ENCODE peak calls at places on chromosomes 6 and 20, in seven cellular contexts. A, I, Q, J, N, V and W are unnamed samples.

GRCh38 chr6:164274510-164274909 is 860.0 kb downstream of the QKI start:
- DNase-seq in J (no peak), A (no peak), N (no peak), V (no peak), I (no peak), Q (no peak), W (no peak)

GRCh38 chr20:19419420-19419819 is 207.0 kb downstream of the SLC24A3 start:
- DNase-seq in I (no peak), J (no peak), Q (no peak), N (no peak), V (no peak), A (no peak), W (no peak)

GRCh38 chr20:47143658-47144057 is 212.8 kb downstream of the ZMYND8 start:
- DNase-seq in Q (no peak), N (no peak), A (no peak), V (no peak), J (no peak), I (no peak), W (no peak)

GRCh38 chr20:32966881-32967781 is 37.1 kb downstream of the SUN5 start:
- DNase-seq in Q (no peak), V (no peak), J (no peak), I (no peak), N (no peak), A (peak; percentile 35), W (no peak)

GRCh38 chr6:132764370-132764769 is 6.7 kb upstream of the VNN2 start:
- DNase-seq in I (peak; percentile 18), V (no peak), N (no peak), A (no peak), Q (peak; percentile 12), J (peak; percentile 55), W (no peak)

GRCh38 chr6:42296614-42297013 is 79.0 kb upstream of the MRPS10 start:
- DNase-seq in I (no peak), V (no peak), Q (no peak), N (no peak), A (no peak), J (no peak), W (no peak)

GRCh38 chr6:151911401-151911800 is 103.9 kb downstream of the ESR1 start:
- DNase-seq in N (no peak), Q (no peak), A (no peak), J (no peak), I (no peak), V (no peak), W (no peak)

GRCh38 chr20:13580725-13581124 is 58.0 kb downstream of the TASP1 start:
- DNase-seq in A (no peak), I (no peak), V (no peak), N (no peak), Q (no peak), J (no peak), W (no peak)

GRCh38 chr6:126064257-126064993 is 78.1 kb downstream of the TRMT11 start:
- DNase-seq in Q (peak; percentile 11), J (no peak), A (no peak), N (no peak), I (no peak), V (no peak), W (no peak)

GRCh38 chr6:153162646-153163045 is 31.6 kb upstream of the RGS17 start:
- DNase-seq in N (no peak), V (no peak), J (no peak), I (no peak), A (no peak), Q (no peak), W (no peak)

GRCh38 chr6:24632573-24632972 is 13.4 kb downstream of the KIAA0319 start:
- DNase-seq in I (no peak), V (no peak), N (no peak), A (no peak), J (no peak), Q (no peak), W (no peak)

GRCh38 chr6:163790296-163790840 is 375.9 kb downstream of the QKI start:
- DNase-seq in I (no peak), A (no peak), Q (no peak), N (no peak), J (no peak), V (no peak), W (no peak)

GRCh38 chr20:14199111-14199510 is 138.3 kb downstream of the FLRT3 start:
- DNase-seq in I (no peak), Q (no peak), A (no peak), J (no peak), N (no peak), V (no peak), W (no peak)

GRCh38 chr6:36852481-36853147 is 13.4 kb upstream of the CPNE5 start:
- DNase-seq in V (no peak), I (no peak), N (no peak), A (peak; percentile 79), J (no peak), Q (peak; percentile 50), W (no peak)

GRCh38 chr6:23775127-23775526 is 350.9 kb upstream of the NRSN1 start:
- DNase-seq in V (no peak), N (no peak), I (no peak), J (no peak), A (no peak), Q (no peak), W (no peak)

GRCh38 chr6:136511397-136511796 is 38.8 kb downstream of the MAP7 start:
- DNase-seq in N (peak; percentile 17), V (no peak), Q (no peak), I (no peak), J (no peak), A (no peak), W (no peak)

GRCh38 chr20:2140561-2140960 is 38.9 kb downstream of the STK35 start:
- DNase-seq in Q (no peak), A (peak; percentile 73), J (peak; percentile 78), I (peak; percentile 23), V (peak; percentile 27), N (no peak), W (no peak)

GRCh38 chr6:113082691-113083090 is 735.6 kb downstream of the RFPL4B start:
- DNase-seq in I (no peak), V (no peak), Q (peak; percentile 9), N (no peak), A (no peak), J (no peak), W (no peak)

GRCh38 chr6:161489626-161490306 is 215.9 kb upstream of the AGPAT4 start:
- DNase-seq in V (no peak), A (no peak), J (no peak), I (no peak), Q (peak; percentile 52), N (no peak), W (no peak)

GRCh38 chr20:24199493-24199892 is 210.9 kb upstream of the GGTLC1 start:
- DNase-seq in A (no peak), Q (no peak), I (no peak), N (no peak), J (no peak), V (no peak), W (no peak)

GRCh38 chr6:111844921-111845320 is 28.3 kb downstream of the FYN start:
- DNase-seq in A (no peak), N (no peak), J (peak; percentile 63), V (no peak), Q (peak; percentile 15), I (no peak), W (no peak)

GRCh38 chr6:96171112-96171511 is 155.3 kb downstream of the FUT9 start:
- DNase-seq in V (no peak), I (no peak), Q (no peak), N (no peak), A (no peak), J (no peak), W (no peak)

GRCh38 chr6:115935361-115935760 is 125.3 kb downstream of the FRK start:
- DNase-seq in I (no peak), V (no peak), A (no peak), J (no peak), N (no peak), Q (no peak), W (no peak)
- H3K4me3 ChIP-seq in I (no peak overlapping the region), V (no peak overlapping the region), A (no peak overlapping the region), J (no peak overlapping the region), N (no peak overlapping the region), Q (no peak overlapping the region), W (no peak overlapping the region)

DNA sequence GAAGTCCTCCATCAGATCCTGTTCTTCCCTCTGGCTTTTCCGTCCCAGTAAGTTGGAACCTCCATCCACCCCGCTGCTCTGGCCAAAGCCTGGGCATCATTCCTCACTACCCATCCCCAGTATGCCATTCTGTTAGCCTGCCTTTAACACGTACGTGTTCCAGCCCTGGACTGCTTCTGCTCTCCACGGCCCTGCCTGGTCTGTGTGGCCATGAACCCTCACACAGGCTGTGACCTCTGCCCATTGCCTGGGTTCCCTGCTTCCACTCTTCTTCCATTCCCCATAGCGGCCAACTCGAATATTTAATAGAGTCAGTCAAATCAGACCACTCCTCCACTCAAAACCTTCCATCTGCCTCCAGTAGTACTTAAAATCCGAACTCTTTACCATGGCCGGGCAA is 29.4 kb downstream of the RALGAPA2 start:
- DNase-seq in Q (no peak), N (no peak), J (no peak), V (no peak), A (no peak), I (no peak), W (no peak)
- H3K4me1 ChIP-seq in Q (no peaks in the 10 kb centered on the region), N (no peaks in the 10 kb centered on the region), J (peaks cover 3% of the 10 kb centered on the region), V (peaks cover 11% of the 10 kb centered on the region), A (no peaks in the 10 kb centered on the region), I (peaks cover 11% of the 10 kb centered on the region), W (no peaks in the 10 kb centered on the region)

DNA sequence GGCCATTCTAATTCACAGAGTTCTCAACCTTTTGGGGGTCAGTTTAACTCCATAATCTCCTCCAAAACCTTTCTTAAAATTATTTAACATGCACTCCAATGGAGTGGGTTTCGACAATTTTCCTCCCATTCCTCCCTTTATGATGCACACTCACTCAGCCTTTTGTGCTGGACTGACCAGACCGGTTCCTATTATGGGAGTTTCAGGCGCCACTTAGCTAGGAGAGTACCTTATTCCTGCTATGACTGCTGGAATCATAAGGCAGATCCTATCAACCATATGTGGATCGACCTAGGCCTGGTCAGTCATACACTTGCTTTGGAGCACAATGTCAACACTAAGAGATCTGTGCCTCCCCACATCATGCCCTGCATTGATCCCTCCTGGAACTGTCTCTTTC is 63.9 kb upstream of the MOCS1 start:
- DNase-seq in I (no peak), J (no peak), N (no peak), V (no peak), Q (no peak), A (no peak), W (no peak)
- H3K9me3 ChIP-seq in I (peaks cover 28% of the 10 kb centered on the region), J (no peaks in the 10 kb centered on the region), N (no peaks in the 10 kb centered on the region), V (peaks cover 2% of the 10 kb centered on the region), Q (no peaks in the 10 kb centered on the region), A (peaks cover 7% of the 10 kb centered on the region), W (peaks cover 29% of the 10 kb centered on the region)

DNA sequence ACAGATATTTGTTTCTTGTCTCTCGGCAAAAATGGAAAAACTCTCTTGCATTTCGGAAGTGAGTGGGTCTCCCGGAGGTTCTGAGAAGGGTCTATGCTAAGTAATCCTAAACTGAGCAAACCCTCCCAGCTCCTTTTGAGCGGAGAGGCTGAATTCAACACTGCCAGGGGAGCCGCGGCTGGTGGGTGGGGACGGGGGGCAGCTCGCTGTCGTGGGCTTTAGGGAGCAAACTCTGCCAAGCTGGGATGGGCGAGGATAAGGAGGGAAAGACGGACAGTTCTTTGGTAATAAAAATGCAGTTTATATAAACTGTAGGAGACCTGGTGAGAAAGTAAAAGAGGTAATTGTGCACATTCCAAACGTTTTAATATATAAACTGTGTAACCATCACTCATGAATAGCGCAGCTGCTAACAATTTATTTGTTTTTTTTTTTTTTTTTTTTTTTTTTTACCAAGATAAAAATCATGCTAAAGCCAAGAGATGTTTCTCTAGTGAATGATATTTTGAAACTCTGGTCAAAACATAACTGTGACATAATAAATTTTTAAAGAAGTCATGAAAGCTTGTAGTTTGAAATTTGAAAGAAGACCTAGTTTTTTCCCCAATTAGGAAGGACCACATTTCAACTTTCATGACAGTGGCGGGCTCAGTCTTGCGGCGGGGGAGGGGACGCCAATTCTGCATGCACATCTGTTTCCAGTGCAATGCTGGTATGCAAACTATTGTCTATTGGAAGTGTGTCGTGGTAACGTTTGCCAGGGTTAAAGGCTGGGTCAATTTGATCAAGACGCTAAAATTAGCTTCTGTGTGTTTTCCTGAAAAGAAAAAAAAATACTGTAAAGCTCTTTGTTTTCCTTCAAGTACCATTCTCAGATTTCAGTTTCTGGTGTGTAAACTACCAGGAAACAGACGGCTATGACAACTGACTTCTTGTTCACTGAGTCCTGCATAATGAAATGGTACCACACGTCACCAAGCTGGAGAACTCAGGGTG is 211.8 kb downstream of the FOXC1 start:
- DNase-seq in Q (peak; percentile 89), V (no peak), J (no peak), A (no peak), I (no peak), N (no peak), W (no peak)
- H3K4me3 ChIP-seq in Q (no peak overlapping the region), V (no peak overlapping the region), J (peak overlapping the region; percentile 39), A (peak overlapping the region; percentile 63), I (no peak overlapping the region), N (no peak overlapping the region), W (no peak overlapping the region)